ENCODE peak calls at places on chromosomes 1 and 21, in four cellular contexts. T, G, B and P are unnamed samples.

GRCh38 chr1:156103521-156103947 is 11.0 kb upstream of the LMNA start:
- DNase-seq in T (peak), G (no peak), B (no peak), P (no peak)

GRCh38 chr1:181010789-181011188 is 11.9 kb downstream of the STX6 start:
- DNase-seq in T (no peak), G (no peak), B (no peak), P (no peak)

GRCh38 chr21:14862794-14863720 is 201.7 kb downstream of the NRIP1 start:
- DNase-seq in T (no peak), G (no peak), B (no peak), P (no peak)

GRCh38 chr1:119910617-119911016 is 14.3 kb upstream of the ADAM30 start:
- DNase-seq in T (no peak), G (no peak), B (no peak), P (no peak)

GRCh38 chr1:109539676-109540075 is at the start of gene GPR61:
- DNase-seq in T (no peak), G (no peak), B (no peak), P (no peak)

GRCh38 chr1:180923024-180923841 is 10.5 kb downstream of the KIAA1614 start:
- DNase-seq in T (no peak), G (no peak), B (no peak), P (no peak)

GRCh38 chr1:110746644-110747259 is 72.0 kb upstream of the KCNA3 start:
- DNase-seq in T (no peak), G (peak), B (no peak), P (no peak)

GRCh38 chr1:40802078-40803075 is 18.8 kb downstream of the KCNQ4 start:
- DNase-seq in T (peak), G (peak), B (peak), P (peak)

GRCh38 chr1:1157426-1157913 is 16.2 kb upstream of the TTLL10 start:
- DNase-seq in T (peak), G (peak), B (peak), P (peak)

GRCh38 chr1:98325646-98326441 is 335.7 kb upstream of the SNX7 start:
- DNase-seq in T (peak), G (no peak), B (peak), P (no peak)

GRCh38 chr1:198699167-198700015 is 60.6 kb downstream of the PTPRC start:
- DNase-seq in T (no peak), G (peak), B (peak), P (peak)

GRCh38 chr1:147077936-147078605 is 94.2 kb downstream of the PRKAB2 start:
- DNase-seq in T (no peak), G (no peak), B (no peak), P (no peak)

GRCh38 chr1:147080671-147081394 is 91.4 kb downstream of the PRKAB2 start:
- DNase-seq in T (no peak), G (no peak), B (no peak), P (no peak)

GRCh38 chr1:147078606-147079399 is 93.5 kb downstream of the PRKAB2 start:
- DNase-seq in T (no peak), G (no peak), B (no peak), P (no peak)

GRCh38 chr1:147080013-147080661 is 92.1 kb downstream of the PRKAB2 start:
- DNase-seq in T (no peak), G (no peak), B (no peak), P (no peak)

DNA sequence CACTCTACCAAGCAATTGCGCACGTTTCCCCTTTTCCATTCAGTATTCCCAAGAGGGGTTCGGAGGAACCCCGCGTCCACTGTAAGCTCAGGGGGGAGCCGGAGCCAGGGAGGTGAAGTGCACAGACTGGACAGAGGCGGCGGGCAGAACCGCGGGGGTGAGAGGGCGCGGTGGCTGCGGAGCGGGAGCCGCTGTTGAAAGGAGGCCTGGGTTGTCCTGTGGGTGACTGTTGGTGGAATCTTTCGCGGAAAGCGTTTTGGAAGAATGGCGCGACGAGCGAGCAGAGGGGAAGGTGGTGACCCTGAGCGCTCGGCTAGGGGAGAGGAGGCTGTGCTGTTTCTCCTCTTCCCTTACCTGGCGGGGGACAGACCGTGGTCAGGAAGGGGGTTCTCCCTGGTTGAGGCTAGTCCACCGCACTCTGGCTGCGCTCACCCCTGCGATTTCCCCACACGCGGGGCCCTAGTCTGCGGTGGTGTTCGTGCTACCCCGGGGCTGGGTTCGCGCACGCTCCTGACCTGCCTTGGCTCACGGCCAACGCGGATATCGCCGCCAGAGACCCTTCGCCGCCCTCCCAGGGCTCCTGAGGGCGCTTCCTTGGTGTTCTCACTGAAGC is 92.8 kb downstream of the PRKAB2 start:
- DNase-seq in T (no peak), G (no peak), B (no peak), P (no peak)
- H3K4me3 ChIP-seq in T (peak), G (no peak), B (peak), P (peak)

GRCh38 chr1:24392604-24392946 is 21.0 kb downstream of the STPG1 start:
- DNase-seq in T (no peak), G (no peak), B (no peak), P (no peak)
- TF ChIP-seq CTCF in T (no peak), G (peak), B (no peak), P (peak)

DNA sequence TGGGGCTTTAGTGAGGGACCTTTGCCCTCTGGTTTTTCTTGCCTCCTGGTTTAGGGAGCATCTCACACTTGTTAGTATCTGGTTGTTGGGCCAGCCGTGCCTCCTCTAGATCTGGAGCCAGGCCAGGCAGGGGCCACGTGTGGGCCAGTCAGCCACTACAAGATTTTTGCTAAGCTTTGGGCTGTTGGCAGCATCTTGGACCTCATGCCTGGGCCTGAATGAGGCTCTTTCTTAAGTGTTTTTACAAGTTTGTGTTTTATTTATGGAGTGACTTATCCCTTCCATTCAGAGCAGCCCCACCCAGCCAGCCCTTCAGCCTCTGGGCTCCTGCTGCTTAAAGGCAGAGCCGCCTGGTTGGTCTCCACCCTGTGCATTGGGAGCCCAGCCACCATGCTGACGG is 1.6 kb upstream of the SH3BGRL3 start:
- DNase-seq in T (no peak), G (peak), B (peak), P (no peak)
- H3K4me3 ChIP-seq in T (no peak), G (no peak), B (no peak), P (no peak)

GRCh38 chr21:29168874-29169273 is 38.4 kb downstream of the MAP3K7CL start:
- DNase-seq in T (no peak), G (no peak), B (no peak), P (no peak)
- TF ChIP-seq CTCF in T (no peak), G (no peak), B (no peak), P (no peak)